ENCODE peak calls at places on chromosomes 1 and 21, in four cellular contexts. J is omental fat pad, G is progenitor cell of endocrine pancreas, Y is uterus. K is an unnamed sample.

GRCh38 chr1:236685917-236686814 is at the start of gene ACTN2:
- DNase-seq in Y (peak; percentile 54), G (peak; percentile 39), J (no peak), K (peak; percentile 81)

GRCh38 chr1:94648225-94649007 is 106.9 kb upstream of the F3 start:
- DNase-seq in G (no peak), J (peak; percentile 39), Y (peak; percentile 90), K (peak; percentile 91)

GRCh38 chr1:26477446-26478152 is 5.4 kb downstream of the HMGN2 start:
- DNase-seq in Y (no peak), J (no peak), G (no peak), K (no peak)

GRCh38 chr1:6130036-6130435 is 50.1 kb downstream of the CHD5 start:
- DNase-seq in Y (no peak), G (no peak), J (no peak), K (no peak)

GRCh38 chr1:155474156-155474555 is 88.4 kb downstream of the ASH1L start:
- DNase-seq in J (no peak), G (no peak), Y (no peak), K (no peak)

GRCh38 chr1:24042375-24042774 is 62.2 kb upstream of the SRSF10 start:
- DNase-seq in J (no peak), Y (no peak), G (no peak), K (no peak)

GRCh38 chr1:197521118-197521739 is 253.2 kb downstream of the CRB1 start:
- DNase-seq in G (peak; percentile 10), J (no peak), Y (no peak), K (no peak)

GRCh38 chr1:62515055-62515454 is 78.2 kb downstream of the USP1 start:
- DNase-seq in Y (no peak), J (no peak), G (no peak), K (no peak)

GRCh38 chr1:241589524-241589923 is 50.6 kb downstream of the CHML start:
- DNase-seq in Y (no peak), J (no peak), G (no peak), K (no peak)

GRCh38 chr1:1788136-1788535 is 9.9 kb upstream of the NADK start:
- DNase-seq in G (no peak), Y (no peak), J (no peak), K (no peak)

GRCh38 chr1:209723761-209724693 is 19.4 kb downstream of the HSD11B1 start:
- DNase-seq in Y (no peak), J (no peak), G (no peak), K (no peak)

GRCh38 chr1:210330279-210330866 is 1.7 kb downstream of the HHAT start:
- DNase-seq in G (no peak), Y (no peak), J (no peak), K (no peak)

GRCh38 chr21:15293251-15293650 is 228.5 kb upstream of the NRIP1 start:
- DNase-seq in J (no peak), Y (no peak), G (no peak), K (no peak)

GRCh38 chr1:91826649-91827048 is 59.3 kb downstream of the TGFBR3 start:
- DNase-seq in J (no peak), G (no peak), Y (no peak), K (no peak)

GRCh38 chr1:172452536-172453159 is 8.8 kb upstream of the PIGC start:
- DNase-seq in J (no peak), Y (no peak), G (no peak), K (no peak)

GRCh38 chr1:14017531-14017961 is 317.6 kb downstream of the PRDM2 start:
- DNase-seq in G (no peak), J (no peak), Y (no peak), K (no peak)

GRCh38 chr1:15758953-15759661 is 512 bp downstream of the FBLIM1 start:
- DNase-seq in Y (no peak), J (no peak), G (no peak), K (no peak)

GRCh38 chr21:28821276-28822063 is 171.2 kb downstream of the LTN1 start:
- DNase-seq in Y (no peak), G (no peak), J (no peak), K (no peak)

GRCh38 chr1:108862017-108862610 is 5.2 kb upstream of the AKNAD1 start:
- DNase-seq in J (no peak), Y (no peak), G (no peak), K (no peak)

GRCh38 chr21:45460611-45461368 is 55.8 kb downstream of the COL18A1 start:
- DNase-seq in Y (no peak), J (no peak), G (no peak), K (no peak)

GRCh38 chr1:31617917-31618746 is 643 bp downstream of the HCRTR1 start:
- DNase-seq in Y (peak; percentile 35), J (no peak), G (peak; percentile 69), K (no peak)

GRCh38 chr1:25369241-25369640 is 31.1 kb downstream of the TMEM50A start:
- DNase-seq in G (no peak), Y (no peak), J (no peak), K (no peak)

GRCh38 chr1:91575909-91576519 is 75.4 kb downstream of the CDC7 start:
- DNase-seq in J (no peak), G (no peak), Y (no peak), K (no peak)

GRCh38 chr1:57258616-57259330 is 165.1 kb downstream of the DAB1 start:
- DNase-seq in Y (no peak), J (no peak), G (no peak), K (no peak)

GRCh38 chr1:172557270-172557669 is 24.3 kb downstream of the SUCO start:
- DNase-seq in Y (no peak), J (no peak), G (no peak), K (no peak)

GRCh38 chr1:204896023-204896422 is 25.4 kb downstream of the NFASC start:
- DNase-seq in Y (no peak), J (no peak), G (no peak), K (no peak)
- TF ChIP-seq CTCF in Y (no peak), J (no peak), G (no peak), K (no peak)

DNA sequence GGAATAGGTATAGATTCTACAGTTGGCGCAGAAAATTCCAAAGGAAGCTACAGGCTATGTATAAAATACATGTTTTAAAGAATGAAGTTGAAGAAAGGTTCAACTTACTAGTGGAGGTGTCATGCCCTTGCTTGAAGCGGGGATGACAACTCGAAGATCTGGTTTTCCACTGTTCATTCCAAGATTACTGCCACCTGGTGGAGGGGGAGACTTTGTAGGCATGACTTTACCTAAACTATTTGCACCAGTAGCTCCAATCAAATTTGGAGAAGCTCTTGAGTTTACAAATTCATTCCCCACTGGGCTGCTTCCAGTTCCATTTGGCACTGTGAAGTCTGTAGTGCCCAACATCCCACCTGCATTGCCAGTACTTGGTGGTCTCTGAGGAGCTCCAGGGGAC is 81.7 kb downstream of the AXDND1 start:
- DNase-seq in Y (no peak), J (no peak), G (no peak), K (no peak)
- TF ChIP-seq CTCF in Y (no peak), J (no peak), G (no peak), K (no peak)

GRCh38 chr1:226566234-226566633 is 17.7 kb downstream of the STUM start:
- DNase-seq in G (no peak), J (no peak), Y (no peak), K (no peak)

GRCh38 chr1:226569879-226570547 is 21.4 kb downstream of the STUM start:
- DNase-seq in Y (no peak), J (no peak), G (peak; percentile 36), K (no peak)

GRCh38 chr1:226565476-226565875 is 16.9 kb downstream of the STUM start:
- DNase-seq in G (no peak), Y (no peak), J (no peak), K (peak; percentile 34)

GRCh38 chr1:226568975-226569741 is 20.6 kb downstream of the STUM start:
- DNase-seq in G (no peak), Y (no peak), J (no peak), K (no peak)

GRCh38 chr1:226568077-226568831 is 19.7 kb downstream of the STUM start:
- DNase-seq in J (no peak), G (no peak), Y (peak; percentile 48), K (no peak)
- TF ChIP-seq CTCF in J (no peak), G (peak; percentile 47), Y (no peak), K (peak; percentile 49)

DNA sequence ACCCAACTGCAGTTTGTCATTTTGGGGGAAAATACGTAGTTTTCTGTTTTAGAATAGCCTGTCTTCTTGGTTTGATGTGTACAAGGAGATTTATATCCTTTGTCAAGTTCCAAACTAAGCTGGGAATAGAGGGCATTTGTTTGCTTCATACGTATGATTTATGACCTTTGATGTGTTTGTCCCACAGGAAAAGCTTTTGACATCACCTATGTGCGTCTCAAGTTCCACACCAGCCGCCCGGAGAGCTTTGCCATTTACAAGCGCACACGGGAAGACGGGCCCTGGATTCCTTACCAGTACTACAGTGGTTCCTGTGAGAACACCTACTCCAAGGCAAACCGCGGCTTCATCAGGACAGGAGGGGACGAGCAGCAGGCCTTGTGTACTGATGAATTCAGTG is 79.9 kb downstream of the LAMC1 start:
- DNase-seq in J (no peak), Y (no peak), G (no peak), K (no peak)
- TF ChIP-seq CTCF in J (no peak), Y (no peak), G (no peak), K (no peak)

GRCh38 chr21:26881504-26882228 is 36.5 kb upstream of the ADAMTS1 start:
- DNase-seq in Y (no peak), J (no peak), G (no peak), K (no peak)
- TF ChIP-seq CTCF in Y (peak; percentile 42), J (no peak), G (peak; percentile 49), K (peak; percentile 28)

DNA sequence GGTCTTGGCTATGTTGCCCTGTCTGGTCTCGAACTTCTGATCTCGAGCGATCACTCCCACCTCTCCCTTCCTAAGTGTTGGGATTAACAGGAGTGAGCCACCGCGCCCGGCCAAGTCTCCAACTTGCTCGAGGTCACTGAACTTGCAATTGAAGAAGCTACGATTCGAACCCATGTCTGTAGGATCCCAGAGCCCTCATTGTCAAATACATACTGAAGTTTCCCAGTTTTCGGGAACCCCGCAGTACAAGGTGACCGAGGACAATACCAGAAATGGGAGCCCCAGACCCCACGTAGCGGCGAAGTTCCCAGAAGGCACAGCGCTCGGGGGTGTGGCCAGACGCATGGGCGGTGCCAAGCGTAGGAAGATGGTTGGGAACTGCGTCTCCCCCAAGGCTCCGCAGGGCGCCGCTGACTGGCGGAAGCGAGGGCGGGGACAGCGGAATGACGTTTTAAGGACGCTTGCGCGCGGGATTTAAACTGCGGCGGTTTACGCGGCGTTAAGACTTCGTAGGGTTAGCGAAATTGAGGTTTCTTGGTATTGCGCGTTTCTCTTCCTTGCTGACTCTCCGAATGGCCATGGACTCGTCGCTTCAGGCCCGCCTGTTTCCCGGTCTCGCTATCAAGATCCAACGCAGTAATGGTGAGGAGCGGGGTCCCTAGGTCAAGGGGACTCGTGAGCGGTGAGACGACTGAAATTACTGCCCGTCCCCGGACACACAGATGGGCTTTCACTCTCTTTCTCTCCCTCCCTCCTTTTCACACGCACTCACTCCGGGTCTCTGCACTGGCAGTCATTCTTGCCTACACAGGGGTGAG is at the start of gene KIF2C:
- DNase-seq in J (peak; percentile 86), G (peak; percentile 88), Y (peak; percentile 97), K (peak; percentile 96)
- TF ChIP-seq CTCF in J (no peak), G (no peak), Y (peak; percentile 36), K (no peak)

K was measured in tibial artery.